ENCODE peak calls at places on chromosomes 12 and 14, in seven cellular contexts. F is heart right ventricle; K is fibroblast of lung; H is stimulated activated CD4-positive, alpha-beta T cell treated with anti-CD3 and anti-CD28 coated beads, Interleukin-4, amount 100 ng/mL, for 48 hours; W is RKO; L is adipocyte; N is RWPE1. E is an unnamed sample.

GRCh38 chr12:47377414-47378221 is 297.9 kb upstream of the AMIGO2 start:
- DNase-seq in F (peak), K (peak), H (no peak), W (peak), L (peak), N (peak), E (no peak)

GRCh38 chr14:68794856-68795601 is 2.2 kb upstream of the ZFP36L1 start:
- DNase-seq in F (no peak), K (peak), H (no peak), W (peak), L (peak), N (no peak), E (no peak)

GRCh38 chr14:99612065-99612736 is 8.2 kb upstream of the CCDC85C start:
- DNase-seq in F (no peak), K (no peak), H (no peak), W (no peak), L (no peak), N (no peak), E (no peak)

GRCh38 chr14:59913187-59913586 is 6.8 kb upstream of the LRRC9 start:
- DNase-seq in F (no peak), K (no peak), H (no peak), W (no peak), L (no peak), N (no peak), E (no peak)

GRCh38 chr14:63692309-63693020 is 35.4 kb downstream of the SGPP1 start:
- DNase-seq in F (no peak), K (peak), H (no peak), W (no peak), L (peak), N (no peak), E (no peak)

GRCh38 chr12:50686406-50686805 is 77.5 kb upstream of the ATF1 start:
- DNase-seq in F (no peak), K (no peak), H (no peak), W (no peak), L (no peak), N (no peak), E (no peak)

GRCh38 chr14:65945333-65945732 is 532.8 kb downstream of the FUT8 start:
- DNase-seq in F (no peak), K (no peak), H (no peak), W (no peak), L (no peak), N (no peak), E (no peak)

GRCh38 chr14:57657487-57657886 is 163.8 kb upstream of the CCDC198 start:
- DNase-seq in F (no peak), K (peak), H (no peak), W (no peak), L (no peak), N (peak), E (no peak)

GRCh38 chr14:57268161-57269067 is at the start of the genes AP5M1 and EXOC5:
- DNase-seq in F (peak), K (peak), H (peak), W (peak), L (peak), N (peak), E (peak)

GRCh38 chr12:54133663-54134375 is 55.0 kb downstream of the SMUG1 start:
- DNase-seq in F (no peak), K (no peak), H (no peak), W (no peak), L (no peak), N (no peak), E (no peak)

GRCh38 chr14:33163109-33163508 is 224.4 kb downstream of the NPAS3 start:
- DNase-seq in F (no peak), K (peak), H (no peak), W (no peak), L (no peak), N (no peak), E (no peak)

GRCh38 chr12:15220961-15221885 is at the start of gene RERG:
- DNase-seq in F (peak), K (peak), H (peak), W (no peak), L (peak), N (peak), E (peak)

GRCh38 chr12:51980051-51980808 is 26.5 kb upstream of the TAMALIN start:
- DNase-seq in F (peak), K (peak), H (peak), W (peak), L (peak), N (peak), E (peak)

GRCh38 chr12:195951-196350 is 18.0 kb downstream of the SLC6A12 start:
- DNase-seq in F (no peak), K (no peak), H (no peak), W (no peak), L (no peak), N (no peak), E (no peak)

GRCh38 chr12:79055926-79056674 is 191.5 kb downstream of the SYT1 start:
- DNase-seq in F (no peak), K (peak), H (no peak), W (peak), L (peak), N (peak), E (peak)

GRCh38 chr12:13124661-13125505 is 21.4 kb upstream of the GSG1 start:
- DNase-seq in F (no peak), K (peak), H (no peak), W (no peak), L (peak), N (peak), E (peak)

GRCh38 chr14:72549848-72550247 is 344.1 kb downstream of the DPF3 start:
- DNase-seq in F (no peak), K (no peak), H (no peak), W (no peak), L (no peak), N (no peak), E (no peak)

GRCh38 chr12:48296586-48297396 is 53.9 kb downstream of the ZNF641 start:
- DNase-seq in F (peak), K (peak), H (peak), W (no peak), L (peak), N (peak), E (no peak)

GRCh38 chr14:74038015-74038859 is 19.1 kb downstream of the BBOF1 start:
- DNase-seq in F (no peak), K (peak), H (no peak), W (peak), L (peak), N (peak), E (peak)

GRCh38 chr12:32595251-32595650 is 83.8 kb upstream of the DNM1L start:
- DNase-seq in F (no peak), K (peak), H (no peak), W (no peak), L (peak), N (no peak), E (no peak)

GRCh38 chr12:5921966-5922365 is 23.1 kb downstream of the ANO2 start:
- DNase-seq in F (no peak), K (no peak), H (no peak), W (no peak), L (no peak), N (no peak), E (no peak)

GRCh38 chr14:91997492-91997891 is 42.4 kb downstream of the TRIP11 start:
- DNase-seq in F (no peak), K (peak), H (no peak), W (no peak), L (peak), N (no peak), E (no peak)

GRCh38 chr12:115023279-115023678 is 339.3 kb upstream of the TBX3 start:
- DNase-seq in F (peak), K (peak), H (no peak), W (no peak), L (peak), N (no peak), E (no peak)

GRCh38 chr14:64117671-64118402 is 176.3 kb downstream of the ESR2 start:
- DNase-seq in F (peak), K (peak), H (no peak), W (no peak), L (no peak), N (peak), E (no peak)

GRCh38 chr14:71725802-71726638 is 206.2 kb upstream of the RGS6 start:
- DNase-seq in F (no peak), K (peak), H (no peak), W (no peak), L (peak), N (peak), E (no peak)

GRCh38 chr14:61719344-61720301 is 24.3 kb downstream of the HIF1A start:
- DNase-seq in F (no peak), K (no peak), H (no peak), W (no peak), L (no peak), N (no peak), E (no peak)

GRCh38 chr14:39087493-39087892 is 15.5 kb downstream of the SEC23A start:
- DNase-seq in F (no peak), K (no peak), H (no peak), W (no peak), L (no peak), N (no peak), E (no peak)

GRCh38 chr14:65686761-65687160 is 274.2 kb downstream of the FUT8 start:
- DNase-seq in F (no peak), K (peak), H (no peak), W (no peak), L (no peak), N (no peak), E (no peak)

GRCh38 chr14:20295067-20295466 is 10.7 kb downstream of the TTC5 start:
- DNase-seq in F (no peak), K (no peak), H (no peak), W (no peak), L (no peak), N (no peak), E (no peak)

GRCh38 chr12:63496654-63497053 is 171.6 kb downstream of the DPY19L2 start:
- DNase-seq in F (no peak), K (no peak), H (no peak), W (no peak), L (no peak), N (no peak), E (no peak)

GRCh38 chr14:92971601-92972180 is 48.7 kb downstream of the CHGA start:
- DNase-seq in F (no peak), K (no peak), H (no peak), W (no peak), L (no peak), N (no peak), E (no peak)

E was measured in LoVo.